ENCODE peak calls at places on chromosome 17, in seven cellular contexts. J, L, B, O, U, V and Z are unnamed samples.

GRCh38 chr17:5700791-5701190 is 116.5 kb upstream of the NLRP1 start:
- DNase-seq in J (no peak), L (no peak), B (no peak), O (no peak), U (no peak), V (no peak), Z (no peak)

GRCh38 chr17:47621293-47622178 is 28.2 kb upstream of the KPNB1 start:
- DNase-seq in J (no peak), L (no peak), B (peak), O (peak), U (peak), V (peak), Z (peak)

GRCh38 chr17:51668155-51668962 is 408.0 kb downstream of the UTP18 start:
- DNase-seq in J (no peak), L (no peak), B (peak), O (no peak), U (no peak), V (no peak), Z (no peak)

GRCh38 chr17:76159157-76159556 is 18.1 kb upstream of the FOXJ1 start:
- DNase-seq in J (no peak), L (no peak), B (no peak), O (no peak), U (no peak), V (no peak), Z (no peak)

GRCh38 chr17:15264542-15264941 is 584 bp downstream of the PMP22 start:
- DNase-seq in J (no peak), L (no peak), B (no peak), O (no peak), U (no peak), V (no peak), Z (no peak)

GRCh38 chr17:42428141-42428944 is 5.3 kb upstream of the CAVIN1 start:
- DNase-seq in J (peak), L (no peak), B (peak), O (peak), U (peak), V (no peak), Z (peak)

GRCh38 chr17:32813021-32813420 is 63.9 kb downstream of the MYO1D start:
- DNase-seq in J (no peak), L (no peak), B (peak), O (no peak), U (no peak), V (no peak), Z (peak)

GRCh38 chr17:33461051-33461450 is 168.0 kb upstream of the ASIC2 start:
- DNase-seq in J (no peak), L (no peak), B (no peak), O (no peak), U (no peak), V (no peak), Z (no peak)

GRCh38 chr17:59853168-59853918 is 39.4 kb downstream of the TUBD1 start:
- DNase-seq in J (peak), L (no peak), B (peak), O (no peak), U (peak), V (no peak), Z (peak)

GRCh38 chr17:43655702-43656275 is 5.9 kb downstream of the MEOX1 start:
- DNase-seq in J (no peak), L (no peak), B (no peak), O (no peak), U (no peak), V (no peak), Z (no peak)

GRCh38 chr17:3886776-3887175 is 6.1 kb downstream of the CAMKK1 start:
- DNase-seq in J (peak), L (peak), B (no peak), O (no peak), U (no peak), V (no peak), Z (no peak)

GRCh38 chr17:39027037-39027436 is 59.8 kb upstream of the FBXO47 start:
- DNase-seq in J (no peak), L (no peak), B (peak), O (no peak), U (peak), V (no peak), Z (peak)

GRCh38 chr17:36761203-36761945 is 160.0 kb downstream of the MRM1 start:
- DNase-seq in J (no peak), L (no peak), B (no peak), O (peak), U (no peak), V (no peak), Z (no peak)

GRCh38 chr17:51487947-51488346 is 227.6 kb downstream of the UTP18 start:
- DNase-seq in J (peak), L (no peak), B (peak), O (peak), U (no peak), V (peak), Z (no peak)

GRCh38 chr17:40548982-40549680 is 16.1 kb downstream of the CCR7 start:
- DNase-seq in J (peak), L (no peak), B (peak), O (no peak), U (peak), V (no peak), Z (peak)

GRCh38 chr17:33109331-33110072 is 117.9 kb downstream of the SPACA3 start:
- DNase-seq in J (no peak), L (no peak), B (no peak), O (no peak), U (no peak), V (no peak), Z (peak)

GRCh38 chr17:16282522-16282921 is 65.5 kb downstream of the PIGL start:
- DNase-seq in J (no peak), L (no peak), B (peak), O (no peak), U (no peak), V (no peak), Z (peak)

GRCh38 chr17:81492706-81493105 is 19.9 kb downstream of the ACTG1 start:
- DNase-seq in J (no peak), L (no peak), B (no peak), O (no peak), U (no peak), V (no peak), Z (no peak)

GRCh38 chr17:39461911-39462641 is 790 bp downstream of the CDK12 start:
- DNase-seq in J (no peak), L (peak), B (peak), O (no peak), U (no peak), V (no peak), Z (no peak)

GRCh38 chr17:77318491-77319210 is 177.9 kb downstream of the SEC14L1 start:
- DNase-seq in J (no peak), L (no peak), B (peak), O (no peak), U (no peak), V (no peak), Z (peak)

GRCh38 chr17:79932446-79932845 is 93.2 kb upstream of the CBX4 start:
- DNase-seq in J (no peak), L (no peak), B (no peak), O (no peak), U (no peak), V (no peak), Z (no peak)

GRCh38 chr17:29734640-29735039 is 111.9 kb upstream of the CORO6 start:
- DNase-seq in J (no peak), L (no peak), B (no peak), O (no peak), U (no peak), V (no peak), Z (peak)

GRCh38 chr17:76466775-76467130 is 650 bp upstream of the AANAT start:
- DNase-seq in J (no peak), L (no peak), B (no peak), O (no peak), U (no peak), V (no peak), Z (no peak)

GRCh38 chr17:69761767-69762321 is 313.2 kb upstream of the KCNJ16 start:
- DNase-seq in J (no peak), L (no peak), B (peak), O (no peak), U (peak), V (no peak), Z (peak)

GRCh38 chr17:50218771-50219315 is 17.4 kb upstream of the COL1A1 start:
- DNase-seq in J (no peak), L (no peak), B (peak), O (no peak), U (no peak), V (no peak), Z (peak)

GRCh38 chr17:8707232-8707590 is 37.4 kb downstream of the CCDC42 start:
- DNase-seq in J (no peak), L (no peak), B (no peak), O (no peak), U (no peak), V (no peak), Z (peak)

GRCh38 chr17:68972119-68972704 is 17.0 kb upstream of the ABCA8 start:
- DNase-seq in J (no peak), L (no peak), B (no peak), O (peak), U (peak), V (no peak), Z (peak)